ENCODE peak calls at places on chromosomes 16 and 17, in six cellular contexts. M is body of pancreas; A is CD8-positive, alpha-beta T cell; H is heart left ventricle; S is CD8-positive, alpha-beta memory T cell; B is colonic mucosa. V is an unnamed sample.

GRCh38 chr17:20066253-20066652 is 57.1 kb downstream of the SPECC1 start:
- DNase-seq in M (peak; percentile 55), A (no peak), H (peak; percentile 75), S (no peak), B (no peak), V (peak; percentile 86)

GRCh38 chr16:67644038-67644437 is 906 bp upstream of the CARMIL2 start:
- DNase-seq in M (no peak), A (no peak), H (no peak), S (no peak), B (no peak), V (no peak)

GRCh38 chr17:76523084-76524037 is 14.1 kb downstream of the CYGB start:
- DNase-seq in M (peak; percentile 74), A (peak; percentile 93), H (peak; percentile 75), S (peak; percentile 76), B (peak; percentile 79), V (no peak)

GRCh38 chr17:47252209-47252608 is 1.4 kb upstream of the ITGB3 start:
- DNase-seq in M (no peak), A (no peak), H (no peak), S (no peak), B (no peak), V (no peak)

GRCh38 chr17:8109669-8110455 is 8.5 kb downstream of the ALOXE3 start:
- DNase-seq in M (peak; percentile 87), A (peak; percentile 91), H (peak; percentile 58), S (peak; percentile 76), B (peak; percentile 75), V (no peak)

GRCh38 chr16:6884002-6884401 is 448.6 kb upstream of the RBFOX1 start:
- DNase-seq in M (no peak), A (no peak), H (no peak), S (no peak), B (no peak), V (no peak)

GRCh38 chr16:57422026-57422944 is 17.7 kb downstream of the CCL17 start:
- DNase-seq in M (peak; percentile 73), A (no peak), H (no peak), S (no peak), B (peak; percentile 59), V (no peak)

GRCh38 chr16:87127061-87127765 is 190.0 kb downstream of the C16orf95 start:
- DNase-seq in M (peak; percentile 57), A (no peak), H (peak; percentile 71), S (no peak), B (no peak), V (peak; percentile 37)

GRCh38 chr16:72821551-72821950 is 226.4 kb downstream of the ZFHX3 start:
- DNase-seq in M (no peak), A (no peak), H (no peak), S (no peak), B (no peak), V (no peak)

GRCh38 chr16:72501739-72502653 is 330.0 kb upstream of the PMFBP1 start:
- DNase-seq in M (peak; percentile 51), A (no peak), H (peak; percentile 30), S (no peak), B (peak; percentile 54), V (no peak)

GRCh38 chr16:86827521-86827920 is 249.2 kb downstream of the FOXL1 start:
- DNase-seq in M (no peak), A (no peak), H (no peak), S (no peak), B (no peak), V (peak; percentile 33)

GRCh38 chr16:2912330-2913199 is 834 bp downstream of the FLYWCH1 start:
- DNase-seq in M (peak; percentile 33), A (peak; percentile 59), H (peak; percentile 34), S (peak; percentile 30), B (peak; percentile 47), V (no peak)

GRCh38 chr16:12162151-12162559 is 185.6 kb downstream of the SNX29 start:
- DNase-seq in M (no peak), A (no peak), H (no peak), S (no peak), B (no peak), V (no peak)

GRCh38 chr16:57540387-57540786 is 2.1 kb upstream of the ADGRG5 start:
- DNase-seq in M (no peak), A (peak; percentile 39), H (no peak), S (no peak), B (peak; percentile 6), V (peak; percentile 30)

GRCh38 chr16:50802000-50802399 is 60.1 kb downstream of the CYLD start:
- DNase-seq in M (no peak), A (no peak), H (no peak), S (no peak), B (no peak), V (no peak)

GRCh38 chr16:68936729-68937631 is 93.6 kb downstream of the TANGO6 start:
- DNase-seq in M (no peak), A (no peak), H (no peak), S (no peak), B (no peak), V (no peak)

GRCh38 chr16:68468849-68469248 is 20.5 kb upstream of the SMPD3 start:
- DNase-seq in M (no peak), A (no peak), H (no peak), S (no peak), B (no peak), V (no peak)

DNA sequence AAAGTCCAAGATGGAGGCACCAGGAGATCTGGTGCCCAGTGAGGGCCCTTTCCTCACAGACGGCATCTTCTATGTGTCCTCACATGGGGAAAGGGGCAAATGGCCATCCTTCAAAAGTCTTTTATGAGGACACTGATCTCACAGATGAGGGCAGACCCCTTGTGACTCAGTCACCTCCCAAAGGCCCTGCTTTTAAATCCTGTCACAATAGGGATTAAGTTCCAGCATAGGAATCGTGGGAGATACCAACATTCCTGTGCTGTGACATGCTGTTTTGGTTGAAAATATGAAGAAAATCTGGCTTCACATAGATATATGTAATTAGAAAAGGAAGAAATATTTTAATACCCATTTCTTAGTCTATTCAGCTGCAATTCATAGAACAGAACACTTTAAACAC is 32.9 kb downstream of the VPS53 start:
- DNase-seq in M (no peak), A (no peak), H (no peak), S (no peak), B (no peak), V (no peak)
- H3K36me3 ChIP-seq in M (no peaks in the 10 kb centered on the region), A (no peaks in the 10 kb centered on the region), H (no peaks in the 10 kb centered on the region), S (no peaks in the 10 kb centered on the region), B (no peaks in the 10 kb centered on the region), V (peaks cover 30% of the 10 kb centered on the region)

GRCh38 chr16:88285514-88285822 is 97.3 kb upstream of the ZNF469 start:
- DNase-seq in M (no peak), A (no peak), H (no peak), S (no peak), B (no peak), V (peak; percentile 45)

GRCh38 chr16:88284101-88284500 is 98.7 kb upstream of the ZNF469 start:
- DNase-seq in M (no peak), A (no peak), H (no peak), S (no peak), B (no peak), V (no peak)

GRCh38 chr16:88282221-88283041 is 100.3 kb upstream of the ZNF469 start:
- DNase-seq in M (no peak), A (no peak), H (no peak), S (no peak), B (no peak), V (no peak)

GRCh38 chr16:88284626-88285513 is 97.9 kb upstream of the ZNF469 start:
- DNase-seq in M (no peak), A (no peak), H (no peak), S (no peak), B (no peak), V (no peak)

DNA sequence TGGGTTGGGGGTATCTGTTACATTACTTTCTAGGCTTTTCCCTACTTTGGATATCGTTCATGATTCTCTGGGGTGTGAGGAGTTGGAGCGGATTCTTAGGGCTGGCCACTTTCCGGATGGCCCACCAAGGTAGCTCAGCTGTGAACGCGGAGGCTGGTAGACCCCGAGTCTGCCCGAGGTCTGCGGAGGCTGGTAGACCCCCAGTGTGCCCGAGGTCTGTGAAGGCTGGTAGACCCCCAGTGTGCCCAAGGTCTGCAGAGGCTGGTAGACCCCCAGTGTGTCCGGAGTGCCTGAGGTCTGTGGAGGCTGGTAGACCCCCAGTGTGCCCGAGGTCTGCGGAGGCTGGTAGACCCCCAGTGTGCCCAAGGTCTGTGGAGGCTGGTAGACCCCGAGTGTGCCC is 99.2 kb upstream of the ZNF469 start:
- DNase-seq in M (no peak), A (no peak), H (no peak), S (no peak), B (no peak), V (no peak)
- H3K9me3 ChIP-seq in M (no peaks in the 10 kb centered on the region), A (no peaks in the 10 kb centered on the region), H (peaks cover 21% of the 10 kb centered on the region), S (no peaks in the 10 kb centered on the region), B (no peaks in the 10 kb centered on the region), V (peaks cover 3% of the 10 kb centered on the region)

GRCh38 chr17:36515837-36516236 is 18.8 kb downstream of the MYO19 start:
- DNase-seq in M (no peak), A (no peak), H (no peak), S (no peak), B (no peak), V (no peak)
- H3K36me3 ChIP-seq in M (no peaks in the 10 kb centered on the region), A (no peaks in the 10 kb centered on the region), H (no peaks in the 10 kb centered on the region), S (peaks cover 4% of the 10 kb centered on the region), B (no peaks in the 10 kb centered on the region), V (peaks cover 88% of the 10 kb centered on the region)

DNA sequence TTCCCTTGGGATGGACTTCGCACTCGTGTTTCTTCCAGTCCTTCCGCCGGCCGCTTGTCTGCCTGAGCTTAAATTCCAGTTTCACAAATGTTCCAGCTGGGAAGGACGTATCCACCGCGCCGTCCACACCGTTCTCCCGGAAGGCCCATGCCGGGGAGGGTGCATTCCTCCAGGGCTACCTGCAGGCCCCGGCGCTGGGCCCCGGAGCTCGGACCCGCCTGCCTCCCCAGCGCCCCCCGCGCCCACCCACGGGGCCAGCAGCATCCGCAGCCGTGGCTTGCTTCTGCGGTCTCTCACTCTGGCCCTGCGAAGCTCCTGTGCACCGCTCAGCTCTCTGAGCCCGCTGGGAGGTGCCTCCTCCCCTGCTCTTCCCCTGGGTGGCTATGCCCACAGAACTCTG is 2084.1 kb downstream of the TP53TG3F start:
- DNase-seq in M (no peak), A (no peak), H (no peak), S (no peak), B (no peak), V (no peak)
- H3K9me3 ChIP-seq in M (no peaks in the 10 kb centered on the region), A (peaks cover 3% of the 10 kb centered on the region), H (no peaks in the 10 kb centered on the region), S (peaks cover 3% of the 10 kb centered on the region), B (no peaks in the 10 kb centered on the region), V (peaks cover 4% of the 10 kb centered on the region)